ENCODE peak calls at places on chromosomes 12 and 14, in eight cellular contexts. T is type B pancreatic cell; G is endothelial cell of umbilical vein; L is heart left ventricle; W is activated T-cell treated with anti-CD3 and anti-CD28 coated beads for 24 hours; F is activated T-helper 9 cell treated with anti-CD3 and anti-CD28 coated beads, Interleukin-2, amount 50 U/mL, for 16 hours; Q is GM12865; B is ELF-1. S is an unnamed sample.

GRCh38 chr12:11653215-11653753 is 3.8 kb downstream of the ETV6 start:
- DNase-seq in F (peak), L (no peak), G (peak), B (no peak), W (peak), Q (peak), T (no peak), S (peak)

GRCh38 chr14:91349481-91350074 is 68.0 kb downstream of the CCDC88C start:
- DNase-seq in B (no peak), L (no peak), W (peak), Q (peak), G (no peak), T (no peak), F (peak), S (peak)

GRCh38 chr12:9741726-9742125 is 8.8 kb upstream of the CLECL1 start:
- DNase-seq in W (peak), Q (peak), T (no peak), F (peak), L (no peak), B (no peak), G (no peak), S (peak)

GRCh38 chr14:73757381-73757780 is 43.2 kb upstream of the PNMA1 start:
- DNase-seq in Q (peak), T (no peak), L (no peak), W (no peak), B (no peak), F (no peak), G (no peak), S (no peak)

GRCh38 chr14:56580317-56580711 is 716 bp downstream of the TMEM260 start:
- DNase-seq in L (no peak), Q (peak), W (no peak), F (no peak), B (no peak), T (no peak), G (no peak), S (no peak)

GRCh38 chr14:67940894-67941455 is 121.4 kb downstream of the RAD51B start:
- DNase-seq in L (no peak), W (no peak), B (peak), T (no peak), F (no peak), Q (no peak), G (peak), S (no peak)

GRCh38 chr12:132201391-132202120 is 57.3 kb downstream of the NOC4L start:
- DNase-seq in Q (no peak), W (no peak), L (no peak), T (no peak), G (no peak), B (no peak), F (no peak), S (no peak)

GRCh38 chr12:115866909-115867525 is 410.5 kb downstream of the MED13L start:
- DNase-seq in W (no peak), T (no peak), L (no peak), G (no peak), Q (no peak), F (no peak), B (peak), S (no peak)

GRCh38 chr12:122820838-122821271 is 14.4 kb upstream of the HIP1R start:
- DNase-seq in W (no peak), L (no peak), T (no peak), F (no peak), G (no peak), Q (peak), B (no peak), S (no peak)

GRCh38 chr12:124829008-124829707 is 34.5 kb downstream of the SCARB1 start:
- DNase-seq in T (no peak), W (no peak), Q (no peak), L (no peak), B (peak), G (no peak), F (no peak), S (no peak)

GRCh38 chr14:104137297-104138097 is 890 bp upstream of the KIF26A start:
- DNase-seq in L (peak), B (peak), T (peak), F (peak), Q (peak), G (peak), W (peak), S (peak)

GRCh38 chr12:97650242-97650641 is 187.6 kb downstream of the RMST start:
- DNase-seq in T (no peak), F (no peak), B (no peak), Q (no peak), G (no peak), W (no peak), L (no peak), S (no peak)

GRCh38 chr12:88639361-88639760 is 59.1 kb upstream of the KITLG start:
- DNase-seq in Q (no peak), T (no peak), G (no peak), F (no peak), L (no peak), W (no peak), B (no peak), S (no peak)

GRCh38 chr12:2457215-2458112 is 337.3 kb upstream of the FKBP4 start:
- DNase-seq in B (peak), L (no peak), F (no peak), G (no peak), T (no peak), Q (no peak), W (no peak), S (no peak)

GRCh38 chr12:59007620-59008019 is 87.3 kb upstream of the LRIG3 start:
- DNase-seq in Q (no peak), L (no peak), F (no peak), T (no peak), B (no peak), G (no peak), W (no peak), S (no peak)

GRCh38 chr14:34650786-34651584 is 21.0 kb upstream of the SNX6 start:
- DNase-seq in L (no peak), B (peak), T (no peak), G (peak), W (no peak), Q (no peak), F (no peak), S (no peak)

GRCh38 chr12:116559080-116559329 is 176 bp upstream of the MAP1LC3B2 start:
- DNase-seq in Q (peak), B (no peak), G (no peak), F (no peak), T (no peak), L (no peak), W (no peak), S (peak)

GRCh38 chr12:2417761-2418160 is 365.0 kb downstream of the CACNA1C start:
- DNase-seq in W (no peak), L (no peak), G (no peak), F (no peak), B (peak), T (no peak), Q (no peak), S (no peak)

GRCh38 chr14:90281261-90281660 is 24.9 kb downstream of the PSMC1 start:
- DNase-seq in T (no peak), Q (no peak), G (peak), W (no peak), F (no peak), L (no peak), B (no peak), S (no peak)

GRCh38 chr12:130988261-130989175 is 34.8 kb downstream of the ADGRD1 start:
- DNase-seq in T (no peak), B (no peak), L (no peak), W (no peak), F (no peak), Q (no peak), G (no peak), S (no peak)

GRCh38 chr14:70398280-70398679 is 18.6 kb downstream of the SYNJ2BP start:
- DNase-seq in F (no peak), G (no peak), L (no peak), W (no peak), Q (no peak), T (no peak), B (no peak), S (no peak)

GRCh38 chr14:24013654-24014514 is 25.2 kb downstream of the DHRS4L2 start:
- DNase-seq in W (peak), L (peak), G (peak), T (no peak), Q (peak), B (peak), F (no peak), S (peak)

GRCh38 chr12:5124401-5124800 is 80.7 kb downstream of the KCNA5 start:
- DNase-seq in T (no peak), Q (no peak), G (no peak), W (no peak), F (no peak), B (no peak), L (no peak), S (no peak)

GRCh38 chr12:83827860-83828259 is 1084.7 kb downstream of the SLC6A15 start:
- DNase-seq in W (no peak), G (no peak), B (peak), T (no peak), Q (no peak), L (no peak), F (no peak), S (no peak)

GRCh38 chr14:24838945-24839616 is 205.1 kb upstream of the GZMB start:
- DNase-seq in Q (no peak), B (no peak), T (no peak), L (peak), G (no peak), F (no peak), W (no peak), S (no peak)

GRCh38 chr12:4133029-4133428 is 140.5 kb upstream of the CCND2 start:
- DNase-seq in B (no peak), T (peak), W (no peak), G (no peak), Q (no peak), L (no peak), F (no peak), S (no peak)

GRCh38 chr12:2613674-2614073 is 181.1 kb upstream of the FKBP4 start:
- DNase-seq in G (peak), F (no peak), W (peak), T (no peak), Q (peak), B (no peak), L (no peak), S (no peak)

GRCh38 chr12:21502164-21502496 is 541 bp downstream of the GOLT1B start:
- DNase-seq in F (peak), G (peak), Q (peak), B (no peak), T (no peak), L (peak), W (peak), S (peak)

GRCh38 chr14:103361868-103362267 is 23.3 kb upstream of the MARK3 start:
- DNase-seq in T (no peak), G (peak), B (no peak), F (no peak), W (no peak), L (no peak), Q (no peak), S (no peak)

GRCh38 chr12:89840162-89840922 is 131.7 kb upstream of the ATP2B1 start:
- DNase-seq in T (no peak), G (no peak), W (no peak), F (no peak), Q (no peak), B (no peak), L (no peak), S (no peak)

GRCh38 chr14:37673439-37673838 is 78.0 kb downstream of the TTC6 start:
- DNase-seq in B (no peak), G (no peak), Q (no peak), L (no peak), F (no peak), W (no peak), T (no peak), S (no peak)

GRCh38 chr12:13882176-13882575 is 99.2 kb downstream of the GRIN2B start:
- DNase-seq in G (no peak), T (no peak), L (no peak), Q (no peak), F (no peak), B (no peak), W (no peak), S (no peak)

GRCh38 chr14:101364503-101365328 is 196.6 kb upstream of the DIO3 start:
- DNase-seq in W (no peak), Q (no peak), T (no peak), F (no peak), L (no peak), B (peak), G (no peak), S (no peak)

S was measured in stimulated activated naive CD4-positive, alpha-beta T cell treated with Interleukin-2 at 50 U/mL for 16 hours.